ENCODE peak calls at places on chromosomes 4 and X, in seven cellular contexts. U is HepG2, C is PC-3, N is HFF-Myc, Y is AG09309, Q is coronary artery, X is bronchial epithelial cell. R is an unnamed sample.

GRCh38 chr4:181968371-181968770 is 274.8 kb upstream of the TENM3 start:
- DNase-seq in X (peak; percentile 6), N (no peak), Q (no peak), C (no peak), Y (peak; percentile 48), U (no peak), R (no peak)

GRCh38 chrX:124346064-124346876 is at the start of gene SH2D1A:
- DNase-seq in Q (no peak), C (no peak), Y (no peak), N (no peak), U (no peak), X (no peak), R (peak; percentile 46)

GRCh38 chr4:153765836-153766235 is 6.0 kb upstream of the RNF175 start:
- DNase-seq in Q (no peak), C (no peak), U (no peak), N (no peak), X (no peak), Y (no peak), R (no peak)

GRCh38 chrX:16946971-16947562 is 609 bp downstream of the REPS2 start:
- DNase-seq in X (no peak), U (no peak), N (no peak), C (no peak), Q (no peak), Y (no peak), R (peak; percentile 48)

GRCh38 chr4:24640433-24640832 is 56.1 kb upstream of the DHX15 start:
- DNase-seq in U (no peak), N (no peak), X (no peak), Q (no peak), Y (no peak), C (no peak), R (no peak)

GRCh38 chr4:187814737-187815465 is 180.7 kb upstream of the ZFP42 start:
- DNase-seq in Y (no peak), Q (no peak), U (no peak), X (no peak), N (no peak), C (no peak), R (peak; percentile 47)

GRCh38 chr4:166257891-166258290 is 384.9 kb downstream of the TLL1 start:
- DNase-seq in U (no peak), Y (no peak), C (no peak), N (no peak), X (no peak), Q (no peak), R (no peak)

GRCh38 chr4:180434131-180434895 is 1808.9 kb upstream of the TENM3 start:
- DNase-seq in Q (no peak), N (no peak), Y (no peak), X (peak; percentile 4), C (peak; percentile 18), U (no peak), R (no peak)

GRCh38 chr4:149047368-149047767 is 605.2 kb upstream of the NR3C2 start:
- DNase-seq in Y (no peak), N (no peak), C (no peak), U (no peak), X (peak; percentile 20), Q (no peak), R (no peak)

GRCh38 chr4:80926891-80927290 is 103.6 kb upstream of the BMP3 start:
- DNase-seq in U (no peak), C (no peak), N (no peak), X (no peak), Q (no peak), Y (no peak), R (no peak)

GRCh38 chr4:10582059-10582686 is 102.4 kb downstream of the CLNK start:
- DNase-seq in U (peak; percentile 12), C (peak; percentile 63), N (peak; percentile 21), X (peak; percentile 63), Q (no peak), Y (peak; percentile 10), R (peak; percentile 62)

GRCh38 chrX:153967536-153968214 is 3.9 kb downstream of the HCFC1 start:
- DNase-seq in C (no peak), U (no peak), Y (no peak), X (no peak), Q (no peak), N (no peak), R (no peak)

GRCh38 chrX:153968255-153968654 is 3.4 kb downstream of the HCFC1 start:
- DNase-seq in Q (no peak), X (no peak), N (no peak), U (no peak), Y (no peak), C (no peak), R (no peak)

GRCh38 chrX:153969904-153970397 is 1.7 kb downstream of the HCFC1 start:
- DNase-seq in Y (no peak), X (no peak), Q (no peak), U (no peak), C (peak; percentile 10), N (no peak), R (no peak)

GRCh38 chrX:153969125-153969903 is 2.3 kb downstream of the HCFC1 start:
- DNase-seq in Q (no peak), Y (no peak), C (no peak), X (no peak), N (no peak), U (no peak), R (no peak)

DNA sequence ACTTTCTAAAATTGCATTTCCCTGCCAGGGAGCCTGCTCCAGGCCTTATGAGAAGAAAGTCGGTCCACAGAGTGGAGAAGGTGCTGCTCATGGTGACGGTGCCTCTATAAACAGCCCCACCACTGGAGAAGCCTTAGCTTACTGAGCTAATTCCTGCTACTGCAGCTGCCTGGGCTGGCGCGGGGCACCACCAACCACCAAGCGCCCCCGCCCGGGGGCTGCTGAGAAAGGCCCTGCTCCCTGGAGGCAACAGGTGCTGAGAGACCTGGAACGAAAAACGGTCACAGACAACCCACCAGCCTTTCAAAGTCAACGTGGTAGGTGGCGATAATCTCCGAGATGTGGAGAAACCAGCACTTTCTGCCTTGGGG is 2.9 kb downstream of the HCFC1 start:
- DNase-seq in X (no peak), U (no peak), Y (no peak), Q (no peak), N (no peak), C (peak; percentile 10), R (peak; percentile 76)
- H3K4me3 ChIP-seq in X (no peak overlapping the region), U (no peak overlapping the region), Y (peak overlapping the region; percentile 92), Q (peak overlapping the region; percentile 87), N (peak overlapping the region; percentile 73), C (peak overlapping the region; percentile 99), R (peak overlapping the region; percentile 70)

GRCh38 chr4:147546341-147546740 is 65.4 kb downstream of the EDNRA start:
- DNase-seq in N (peak; percentile 75), X (peak; percentile 94), U (no peak), Q (no peak), C (peak; percentile 83), Y (peak; percentile 71), R (no peak)

GRCh38 chr4:147547314-147548056 is 66.6 kb downstream of the EDNRA start:
- DNase-seq in Q (no peak), N (peak; percentile 31), U (peak; percentile 29), C (peak; percentile 24), Y (no peak), X (peak; percentile 78), R (no peak)

GRCh38 chr4:147548251-147548650 is 67.4 kb downstream of the EDNRA start:
- DNase-seq in C (no peak), U (no peak), Y (no peak), X (no peak), Q (no peak), N (no peak), R (no peak)

DNA sequence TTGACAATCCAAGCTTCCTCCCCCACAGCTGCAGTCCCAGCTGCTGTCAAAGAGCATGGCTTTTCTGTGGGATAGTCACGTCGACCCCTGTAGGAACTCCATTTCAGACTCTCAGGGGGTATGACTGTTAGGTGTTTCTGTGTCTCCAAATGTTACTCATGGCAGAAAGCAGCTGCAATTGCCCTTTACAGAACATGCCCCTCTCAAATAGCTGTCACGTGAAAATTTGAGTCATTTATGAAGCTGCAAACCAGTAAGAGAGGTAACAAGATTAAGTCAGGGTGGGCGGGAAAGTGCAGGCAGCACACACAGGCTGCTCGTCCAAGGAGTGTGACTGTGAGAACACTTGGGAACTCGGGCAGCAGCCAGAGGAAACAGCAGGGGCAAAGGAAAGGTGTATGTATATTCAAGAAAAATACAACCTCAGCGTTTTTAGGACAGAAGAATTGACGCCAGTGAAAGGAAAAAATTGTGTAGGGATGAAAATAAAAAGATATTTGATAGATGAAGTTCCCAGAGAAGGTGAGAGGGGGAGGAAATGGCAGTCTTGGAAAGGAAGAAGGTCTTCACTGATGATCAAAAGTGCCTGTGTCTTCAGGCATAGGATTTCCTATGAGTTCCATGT is 66.5 kb upstream of the TMEM184C start:
- DNase-seq in X (peak; percentile 72), N (no peak), Q (no peak), C (no peak), U (no peak), Y (no peak), R (no peak)
- H3K4me3 ChIP-seq in X (no peak overlapping the region), N (no peak overlapping the region), Q (peak overlapping the region; percentile 46), C (no peak overlapping the region), U (no peak overlapping the region), Y (no peak overlapping the region), R (no peak overlapping the region)

GRCh38 chr4:146639414-146639814 is 721 bp downstream of the POU4F2 start:
- DNase-seq in C (no peak), Y (no peak), N (no peak), X (no peak), U (no peak), Q (no peak), R (no peak)

GRCh38 chr4:146640021-146640425 is 1.3 kb downstream of the POU4F2 start:
- DNase-seq in X (no peak), Y (no peak), Q (no peak), U (no peak), N (no peak), C (no peak), R (no peak)

GRCh38 chr4:146638801-146639351 is at the start of gene POU4F2:
- DNase-seq in X (no peak), U (no peak), Y (no peak), C (no peak), Q (no peak), N (no peak), R (no peak)

GRCh38 chr4:146640459-146641061 is 1.9 kb downstream of the POU4F2 start:
- DNase-seq in Q (no peak), U (no peak), X (no peak), C (no peak), N (no peak), Y (no peak), R (no peak)

GRCh38 chr4:146637853-146638800 is 566 bp upstream of the POU4F2 start:
- DNase-seq in Q (no peak), Y (no peak), N (no peak), U (no peak), C (no peak), X (no peak), R (no peak)
- H3K4me3 ChIP-seq in Q (peak overlapping the region; percentile 61), Y (no peak overlapping the region), N (no peak overlapping the region), U (no peak overlapping the region), C (no peak overlapping the region), X (no peak overlapping the region), R (no peak overlapping the region)

GRCh38 chr4:1763070-1763549 is 30.0 kb upstream of the FGFR3 start:
- DNase-seq in N (no peak), Y (no peak), U (no peak), X (no peak), Q (no peak), C (no peak), R (no peak)

GRCh38 chr4:1765409-1766335 is 27.4 kb upstream of the FGFR3 start:
- DNase-seq in U (no peak), Q (no peak), N (no peak), C (no peak), Y (no peak), X (no peak), R (no peak)

GRCh38 chr4:1762264-1763010 is 30.7 kb upstream of the FGFR3 start:
- DNase-seq in Q (no peak), X (no peak), N (no peak), Y (no peak), U (no peak), C (no peak), R (no peak)

GRCh38 chr4:1764670-1765069 is 28.4 kb upstream of the FGFR3 start:
- DNase-seq in N (no peak), Q (no peak), C (no peak), U (no peak), X (no peak), Y (no peak), R (no peak)

GRCh38 chr4:1763550-1764080 is 29.5 kb upstream of the FGFR3 start:
- DNase-seq in Y (no peak), N (no peak), U (peak; percentile 73), C (peak; percentile 22), X (no peak), Q (no peak), R (no peak)
- H3K4me3 ChIP-seq in Y (no peak overlapping the region), N (no peak overlapping the region), U (peak overlapping the region; percentile 74), C (peak overlapping the region; percentile 42), X (no peak overlapping the region), Q (peak overlapping the region; percentile 56), R (peak overlapping the region; percentile 35)

R was measured in Peyer's patch.